ENCODE peak calls at places on chromosomes 4 and X, in ten cellular contexts. One of them, this sample, is unnamed. For H3K4me1 and H3K9me3, the result is how much of the 10 kb centered on the place peaks cover.

GRCh38 chr4:158827475-158828085 is 58.8 kb downstream of the FNIP2 start:
- DNase-seq in IMR-90: no peak
- DNase-seq in CD8-positive, alpha-beta T cell: no peak
- DNase-seq in PC-3: no peak
- DNase-seq in tibial artery: no peak
- DNase-seq in right atrium auricular region: no peak
- DNase-seq in cardiac muscle cell: no peak
- DNase-seq in ovary: no peak
- DNase-seq in tibial nerve: no peak
- DNase-seq in A549: no peak
- DNase-seq in this sample: no peak

GRCh38 chrX:101395789-101396188 is 5.0 kb downstream of the RPL36A start:
- DNase-seq in tibial artery: no peak
- DNase-seq in A549: no peak
- DNase-seq in tibial nerve: no peak
- DNase-seq in ovary: no peak
- DNase-seq in cardiac muscle cell: peak
- DNase-seq in CD8-positive, alpha-beta T cell: no peak
- DNase-seq in PC-3: no peak
- DNase-seq in right atrium auricular region: no peak
- DNase-seq in IMR-90: no peak
- DNase-seq in this sample: no peak

GRCh38 chrX:101357166-101357795 is 8.7 kb upstream of the TIMM8A start:
- DNase-seq in ovary: no peak
- DNase-seq in PC-3: peak
- DNase-seq in tibial nerve: no peak
- DNase-seq in right atrium auricular region: no peak
- DNase-seq in CD8-positive, alpha-beta T cell: no peak
- DNase-seq in IMR-90: peak
- DNase-seq in A549: no peak
- DNase-seq in cardiac muscle cell: peak
- DNase-seq in tibial artery: no peak
- DNase-seq in this sample: no peak

GRCh38 chrX:49725401-49725800 is 29.6 kb upstream of the PAGE1 start:
- DNase-seq in CD8-positive, alpha-beta T cell: no peak
- DNase-seq in A549: no peak
- DNase-seq in ovary: no peak
- DNase-seq in PC-3: no peak
- DNase-seq in IMR-90: no peak
- DNase-seq in tibial nerve: no peak
- DNase-seq in right atrium auricular region: no peak
- DNase-seq in cardiac muscle cell: no peak
- DNase-seq in tibial artery: no peak
- DNase-seq in this sample: no peak

GRCh38 chrX:105564536-105564935 is 257.8 kb upstream of the NRK start:
- DNase-seq in IMR-90: peak
- DNase-seq in CD8-positive, alpha-beta T cell: no peak
- DNase-seq in tibial nerve: no peak
- DNase-seq in PC-3: peak
- DNase-seq in right atrium auricular region: no peak
- DNase-seq in cardiac muscle cell: peak
- DNase-seq in tibial artery: no peak
- DNase-seq in ovary: no peak
- DNase-seq in A549: no peak
- DNase-seq in this sample: no peak

GRCh38 chr4:26001413-26001812 is 87.4 kb downstream of the SMIM20 start:
- DNase-seq in A549: no peak
- DNase-seq in ovary: no peak
- DNase-seq in PC-3: no peak
- DNase-seq in tibial artery: no peak
- DNase-seq in tibial nerve: no peak
- DNase-seq in right atrium auricular region: peak
- DNase-seq in CD8-positive, alpha-beta T cell: no peak
- DNase-seq in cardiac muscle cell: no peak
- DNase-seq in IMR-90: no peak
- DNase-seq in this sample: no peak

GRCh38 chr4:80446664-80447063 is 111.1 kb downstream of the CFAP299 start:
- DNase-seq in PC-3: peak
- DNase-seq in tibial nerve: no peak
- DNase-seq in right atrium auricular region: no peak
- DNase-seq in A549: no peak
- DNase-seq in IMR-90: peak
- DNase-seq in tibial artery: no peak
- DNase-seq in cardiac muscle cell: no peak
- DNase-seq in ovary: no peak
- DNase-seq in CD8-positive, alpha-beta T cell: no peak
- DNase-seq in this sample: no peak

GRCh38 chrX:48683411-48683982 is at the start of gene WAS:
- DNase-seq in ovary: no peak
- DNase-seq in PC-3: no peak
- DNase-seq in tibial artery: no peak
- DNase-seq in cardiac muscle cell: no peak
- DNase-seq in CD8-positive, alpha-beta T cell: no peak
- DNase-seq in right atrium auricular region: no peak
- DNase-seq in tibial nerve: no peak
- DNase-seq in IMR-90: no peak
- DNase-seq in A549: no peak
- DNase-seq in this sample: peak

GRCh38 chr4:83644677-83645639 is 109.0 kb downstream of the GPAT3 start:
- DNase-seq in cardiac muscle cell: peak
- DNase-seq in IMR-90: peak
- DNase-seq in CD8-positive, alpha-beta T cell: no peak
- DNase-seq in tibial nerve: no peak
- DNase-seq in tibial artery: no peak
- DNase-seq in PC-3: peak
- DNase-seq in right atrium auricular region: no peak
- DNase-seq in A549: peak
- DNase-seq in ovary: no peak
- DNase-seq in this sample: peak

GRCh38 chr4:113997206-113997605 is 17.8 kb upstream of the ARSJ start:
- DNase-seq in cardiac muscle cell: no peak
- DNase-seq in IMR-90: peak
- DNase-seq in A549: no peak
- DNase-seq in PC-3: no peak
- DNase-seq in right atrium auricular region: no peak
- DNase-seq in tibial artery: no peak
- DNase-seq in CD8-positive, alpha-beta T cell: no peak
- DNase-seq in ovary: no peak
- DNase-seq in tibial nerve: no peak
- DNase-seq in this sample: no peak

GRCh38 chr4:92012899-92013867 is 290.6 kb upstream of the GRID2 start:
- DNase-seq in IMR-90: no peak
- DNase-seq in ovary: no peak
- DNase-seq in tibial artery: no peak
- DNase-seq in right atrium auricular region: no peak
- DNase-seq in tibial nerve: no peak
- DNase-seq in PC-3: no peak
- DNase-seq in cardiac muscle cell: peak
- DNase-seq in CD8-positive, alpha-beta T cell: no peak
- DNase-seq in A549: no peak
- DNase-seq in this sample: no peak

GRCh38 chr4:6887591-6888371 is 21.8 kb upstream of the TBC1D14 start:
- DNase-seq in PC-3: no peak
- DNase-seq in cardiac muscle cell: no peak
- DNase-seq in A549: no peak
- DNase-seq in CD8-positive, alpha-beta T cell: no peak
- DNase-seq in ovary: no peak
- DNase-seq in tibial artery: peak
- DNase-seq in tibial nerve: no peak
- DNase-seq in IMR-90: no peak
- DNase-seq in right atrium auricular region: peak
- DNase-seq in this sample: no peak

GRCh38 chrX:10176121-10177003 is 19.6 kb downstream of the CLCN4 start:
- DNase-seq in tibial nerve: no peak
- DNase-seq in ovary: no peak
- DNase-seq in cardiac muscle cell: no peak
- DNase-seq in right atrium auricular region: no peak
- DNase-seq in IMR-90: no peak
- DNase-seq in CD8-positive, alpha-beta T cell: no peak
- DNase-seq in A549: no peak
- DNase-seq in PC-3: no peak
- DNase-seq in tibial artery: no peak
- DNase-seq in this sample: no peak

GRCh38 chrX:152915541-152916241 is 17.8 kb downstream of the ZNF185 start:
- DNase-seq in tibial nerve: no peak
- DNase-seq in PC-3: peak
- DNase-seq in IMR-90: peak
- DNase-seq in cardiac muscle cell: peak
- DNase-seq in tibial artery: no peak
- DNase-seq in right atrium auricular region: no peak
- DNase-seq in CD8-positive, alpha-beta T cell: no peak
- DNase-seq in A549: peak
- DNase-seq in ovary: no peak
- DNase-seq in this sample: no peak

GRCh38 chr4:155062948-155063347 is 145.5 kb upstream of the NPY2R start:
- DNase-seq in ovary: no peak
- DNase-seq in cardiac muscle cell: peak
- DNase-seq in tibial nerve: no peak
- DNase-seq in CD8-positive, alpha-beta T cell: no peak
- DNase-seq in right atrium auricular region: no peak
- DNase-seq in IMR-90: no peak
- DNase-seq in PC-3: no peak
- DNase-seq in A549: no peak
- DNase-seq in tibial artery: no peak
- DNase-seq in this sample: no peak

DNA sequence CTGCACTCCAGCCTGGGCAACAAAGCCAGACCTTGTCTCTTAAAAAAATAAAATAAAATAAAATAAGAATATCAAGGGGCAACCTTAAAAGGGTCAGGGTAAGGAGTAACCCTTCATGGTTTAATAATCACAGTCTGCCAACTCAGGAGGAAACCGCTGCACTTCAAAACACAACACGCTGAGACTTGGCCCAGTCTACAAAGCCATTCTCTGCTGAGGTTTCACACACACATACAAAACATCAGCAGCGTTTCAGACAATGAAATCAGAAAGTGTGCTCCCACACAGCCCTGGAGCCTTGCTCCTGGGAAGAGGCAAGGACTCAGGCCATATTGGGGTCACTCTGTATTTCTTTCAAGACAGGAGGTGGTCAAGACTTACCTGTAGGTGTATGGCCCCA is 18.3 kb downstream of the SCARB2 start:
- DNase-seq in A549: no peak
- DNase-seq in tibial nerve: no peak
- DNase-seq in ovary: no peak
- DNase-seq in right atrium auricular region: no peak
- DNase-seq in PC-3: no peak
- DNase-seq in cardiac muscle cell: peak
- DNase-seq in CD8-positive, alpha-beta T cell: no peak
- DNase-seq in tibial artery: no peak
- DNase-seq in IMR-90: no peak
- DNase-seq in this sample: no peak
- H3K4me1 ChIP-seq in A549: under half
- H3K4me1 ChIP-seq in tibial nerve: under half
- H3K4me1 ChIP-seq in ovary: under half
- H3K4me1 ChIP-seq in right atrium auricular region: under half
- H3K4me1 ChIP-seq in PC-3: under half
- H3K4me1 ChIP-seq in cardiac muscle cell: under half
- H3K4me1 ChIP-seq in CD8-positive, alpha-beta T cell: under half
- H3K4me1 ChIP-seq in tibial artery: half or more
- H3K4me1 ChIP-seq in IMR-90: under half
- H3K4me1 ChIP-seq in this sample: under half

GRCh38 chr4:21952549-21952948 is 4.0 kb upstream of the KCNIP4 start:
- DNase-seq in tibial nerve: no peak
- DNase-seq in IMR-90: no peak
- DNase-seq in CD8-positive, alpha-beta T cell: no peak
- DNase-seq in cardiac muscle cell: no peak
- DNase-seq in PC-3: no peak
- DNase-seq in A549: no peak
- DNase-seq in ovary: no peak
- DNase-seq in tibial artery: no peak
- DNase-seq in right atrium auricular region: no peak
- DNase-seq in this sample: no peak

GRCh38 chr4:21946858-21947257 is 1.7 kb downstream of the KCNIP4 start:
- DNase-seq in A549: no peak
- DNase-seq in right atrium auricular region: no peak
- DNase-seq in CD8-positive, alpha-beta T cell: no peak
- DNase-seq in PC-3: no peak
- DNase-seq in IMR-90: no peak
- DNase-seq in tibial artery: no peak
- DNase-seq in tibial nerve: no peak
- DNase-seq in ovary: no peak
- DNase-seq in cardiac muscle cell: no peak
- DNase-seq in this sample: no peak

GRCh38 chr4:21947768-21948346 is 715 bp downstream of the KCNIP4 start:
- DNase-seq in A549: no peak
- DNase-seq in tibial artery: no peak
- DNase-seq in cardiac muscle cell: no peak
- DNase-seq in ovary: no peak
- DNase-seq in tibial nerve: no peak
- DNase-seq in right atrium auricular region: no peak
- DNase-seq in PC-3: no peak
- DNase-seq in IMR-90: no peak
- DNase-seq in CD8-positive, alpha-beta T cell: no peak
- DNase-seq in this sample: no peak

GRCh38 chr4:21949073-21949457 is 493 bp upstream of the KCNIP4 start:
- DNase-seq in A549: no peak
- DNase-seq in cardiac muscle cell: peak
- DNase-seq in ovary: peak
- DNase-seq in tibial artery: no peak
- DNase-seq in IMR-90: no peak
- DNase-seq in tibial nerve: no peak
- DNase-seq in CD8-positive, alpha-beta T cell: no peak
- DNase-seq in right atrium auricular region: no peak
- DNase-seq in PC-3: no peak
- DNase-seq in this sample: no peak

GRCh38 chr4:21948347-21949072 is at the start of gene KCNIP4:
- DNase-seq in tibial artery: no peak
- DNase-seq in CD8-positive, alpha-beta T cell: no peak
- DNase-seq in ovary: peak
- DNase-seq in cardiac muscle cell: peak
- DNase-seq in IMR-90: no peak
- DNase-seq in right atrium auricular region: no peak
- DNase-seq in PC-3: no peak
- DNase-seq in tibial nerve: no peak
- DNase-seq in A549: no peak
- DNase-seq in this sample: no peak
- H3K4me3 ChIP-seq in tibial artery: no peak
- H3K4me3 ChIP-seq in CD8-positive, alpha-beta T cell: no peak
- H3K4me3 ChIP-seq in ovary: peak
- H3K4me3 ChIP-seq in cardiac muscle cell: peak
- H3K4me3 ChIP-seq in IMR-90: peak
- H3K4me3 ChIP-seq in right atrium auricular region: peak
- H3K4me3 ChIP-seq in PC-3: no peak
- H3K4me3 ChIP-seq in tibial nerve: no peak
- H3K4me3 ChIP-seq in A549: no peak
- H3K4me3 ChIP-seq in this sample: no peak

GRCh38 chrX:44157293-44157692 is 184.1 kb upstream of the NDP start:
- DNase-seq in CD8-positive, alpha-beta T cell: no peak
- DNase-seq in ovary: no peak
- DNase-seq in A549: no peak
- DNase-seq in PC-3: no peak
- DNase-seq in tibial artery: peak
- DNase-seq in cardiac muscle cell: no peak
- DNase-seq in right atrium auricular region: no peak
- DNase-seq in IMR-90: no peak
- DNase-seq in tibial nerve: no peak
- DNase-seq in this sample: no peak
- H3K9me3 ChIP-seq in CD8-positive, alpha-beta T cell: under half
- H3K9me3 ChIP-seq in ovary: under half
- H3K9me3 ChIP-seq in A549: under half
- H3K9me3 ChIP-seq in PC-3: under half
- H3K9me3 ChIP-seq in tibial artery: under half
- H3K9me3 ChIP-seq in cardiac muscle cell: under half
- H3K9me3 ChIP-seq in right atrium auricular region: under half
- H3K9me3 ChIP-seq in IMR-90: under half
- H3K9me3 ChIP-seq in tibial nerve: under half
- H3K9me3 ChIP-seq in this sample: under half

GRCh38 chr4:73267050-73267449 is 8.5 kb upstream of the ANKRD17 start:
- DNase-seq in right atrium auricular region: no peak
- DNase-seq in A549: no peak
- DNase-seq in tibial artery: no peak
- DNase-seq in PC-3: no peak
- DNase-seq in cardiac muscle cell: no peak
- DNase-seq in tibial nerve: no peak
- DNase-seq in CD8-positive, alpha-beta T cell: no peak
- DNase-seq in ovary: no peak
- DNase-seq in IMR-90: no peak
- DNase-seq in this sample: no peak
- H3K4me1 ChIP-seq in right atrium auricular region: under half
- H3K4me1 ChIP-seq in A549: under half
- H3K4me1 ChIP-seq in tibial artery: under half
- H3K4me1 ChIP-seq in PC-3: under half
- H3K4me1 ChIP-seq in cardiac muscle cell: under half
- H3K4me1 ChIP-seq in tibial nerve: under half
- H3K4me1 ChIP-seq in CD8-positive, alpha-beta T cell: under half
- H3K4me1 ChIP-seq in ovary: under half
- H3K4me1 ChIP-seq in IMR-90: under half
- H3K4me1 ChIP-seq in this sample: under half

This sample was measured in effector memory CD4-positive, alpha-beta T cell.